ENCODE peak calls at places on chromosomes 7 and 10, in ten cellular contexts. D is heart left ventricle; T is GM23248; P is stomach; E is DND-41; G is CD8-positive, alpha-beta T cell; L is tibial artery; M is neuronal stem cell; Z is hepatocyte; A is HepG2. O is an unnamed sample. For H3K4me1, the result is how much of the 10 kb centered on the place peaks cover.

GRCh38 chr7:50304158-50304910 is at the start of gene IKZF1:
- DNase-seq in D (peak), T (peak), P (peak), E (peak), G (peak), L (peak), M (no peak), Z (peak), A (no peak), O (peak)

GRCh38 chr10:4561301-4561700 is 264.7 kb upstream of the AKR1E2 start:
- DNase-seq in D (no peak), T (no peak), P (no peak), E (no peak), G (no peak), L (no peak), M (no peak), Z (no peak), A (no peak), O (no peak)

GRCh38 chr7:127792528-127793342 is 140.7 kb downstream of the SND1 start:
- DNase-seq in D (no peak), T (peak), P (peak), E (peak), G (peak), L (no peak), M (peak), Z (peak), A (peak), O (no peak)

GRCh38 chr10:116665541-116666125 is 44.9 kb downstream of the PNLIPRP2 start:
- DNase-seq in D (no peak), T (peak), P (no peak), E (no peak), G (no peak), L (peak), M (no peak), Z (no peak), A (peak), O (no peak)

GRCh38 chr10:77712207-77712606 is 74.6 kb upstream of the KCNMA1 start:
- DNase-seq in D (no peak), T (no peak), P (no peak), E (no peak), G (no peak), L (no peak), M (no peak), Z (no peak), A (no peak), O (no peak)

GRCh38 chr10:22010973-22011408 is 7.5 kb upstream of the DNAJC1 start:
- DNase-seq in D (no peak), T (peak), P (no peak), E (no peak), G (no peak), L (no peak), M (no peak), Z (peak), A (no peak), O (peak)

GRCh38 chr7:151693140-151693539 is 173.4 kb upstream of the RHEB start:
- DNase-seq in D (no peak), T (no peak), P (no peak), E (no peak), G (no peak), L (no peak), M (no peak), Z (no peak), A (no peak), O (no peak)

GRCh38 chr7:5754981-5755599 is 26.4 kb downstream of the RNF216 start:
- DNase-seq in D (no peak), T (no peak), P (no peak), E (no peak), G (no peak), L (no peak), M (no peak), Z (no peak), A (no peak), O (no peak)

GRCh38 chr7:56099653-56100052 is 6.6 kb downstream of the CHCHD2 start:
- DNase-seq in D (no peak), T (no peak), P (no peak), E (no peak), G (no peak), L (no peak), M (no peak), Z (no peak), A (no peak), O (no peak)

GRCh38 chr7:44796034-44796503 is 412 bp upstream of the PPIA start:
- DNase-seq in D (no peak), T (peak), P (no peak), E (no peak), G (no peak), L (no peak), M (no peak), Z (no peak), A (peak), O (no peak)

GRCh38 chr10:72263613-72264241 is 10.0 kb upstream of the DDIT4 start:
- DNase-seq in D (no peak), T (no peak), P (peak), E (peak), G (no peak), L (no peak), M (no peak), Z (peak), A (peak), O (no peak)
- H3K4me1 ChIP-seq in D (under half), T (under half), P (half or more), E (half or more), G (under half), L (under half), M (under half), Z (under half), A (half or more), O (half or more)

GRCh38 chr7:101911800-101912705 is 94.6 kb downstream of the CUX1 start:
- DNase-seq in D (no peak), T (no peak), P (no peak), E (no peak), G (no peak), L (peak), M (no peak), Z (peak), A (peak), O (no peak)

GRCh38 chr7:101911011-101911799 is 93.8 kb downstream of the CUX1 start:
- DNase-seq in D (no peak), T (no peak), P (no peak), E (no peak), G (no peak), L (no peak), M (no peak), Z (peak), A (no peak), O (no peak)

GRCh38 chr7:101913247-101913721 is 95.9 kb downstream of the CUX1 start:
- DNase-seq in D (no peak), T (no peak), P (no peak), E (no peak), G (no peak), L (no peak), M (no peak), Z (no peak), A (no peak), O (no peak)

GRCh38 chr7:101913876-101914275 is 96.5 kb downstream of the CUX1 start:
- DNase-seq in D (no peak), T (no peak), P (no peak), E (no peak), G (no peak), L (no peak), M (no peak), Z (no peak), A (no peak), O (no peak)

DNA sequence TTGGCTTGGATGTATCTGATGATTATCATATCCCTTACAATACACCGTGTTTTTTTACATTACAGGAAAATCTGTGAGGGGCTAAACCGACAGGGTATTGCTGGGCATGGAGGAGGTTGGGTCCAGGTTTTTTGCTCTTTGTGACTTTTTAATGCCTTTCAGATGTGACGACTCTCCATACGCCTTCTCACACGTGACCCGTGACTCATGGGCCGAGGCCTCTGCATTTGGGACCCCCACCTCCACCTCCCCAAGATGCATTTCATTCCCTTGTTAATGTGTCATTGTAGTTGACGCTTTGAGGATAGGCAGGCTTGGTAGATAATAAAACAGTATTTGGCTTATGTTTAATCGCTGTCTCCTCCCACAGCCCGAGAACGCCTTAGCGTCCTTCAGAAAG is 95.3 kb downstream of the CUX1 start:
- DNase-seq in D (no peak), T (no peak), P (no peak), E (no peak), G (no peak), L (no peak), M (no peak), Z (peak), A (no peak), O (no peak)
- H3K4me1 ChIP-seq in D (under half), T (under half), P (under half), E (under half), G (under half), L (under half), M (under half), Z (under half), A (under half), O (under half)

DNA sequence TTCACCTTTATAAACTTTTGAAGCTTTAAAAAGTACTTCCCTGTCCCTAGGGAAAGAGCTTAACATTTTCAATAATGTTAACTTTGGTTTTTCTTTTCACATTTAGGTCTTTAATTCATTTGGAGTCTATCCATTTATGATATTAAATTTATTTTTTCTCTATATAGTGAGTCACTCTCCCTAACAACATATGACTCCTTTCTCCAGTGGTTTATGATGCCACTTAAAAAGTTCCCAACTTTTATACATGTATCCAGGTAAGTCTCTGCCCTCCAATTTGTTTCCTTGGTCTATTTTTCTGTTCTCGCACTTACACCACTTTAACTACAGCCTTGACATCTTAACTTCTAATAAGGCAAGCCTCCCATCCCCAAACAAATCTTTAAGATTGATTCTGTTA is 3.5 kb downstream of the CACUL1 start:
- DNase-seq in D (no peak), T (peak), P (no peak), E (no peak), G (no peak), L (no peak), M (no peak), Z (no peak), A (no peak), O (no peak)
- H3K4me1 ChIP-seq in D (under half), T (under half), P (under half), E (under half), G (under half), L (under half), M (under half), Z (under half), A (under half), O (under half)

GRCh38 chr7:100545636-100546128 is 6.7 kb downstream of the AGFG2 start:
- DNase-seq in D (no peak), T (peak), P (no peak), E (no peak), G (no peak), L (peak), M (no peak), Z (peak), A (peak), O (peak)

GRCh38 chr7:100546868-100547800 is 8.1 kb downstream of the AGFG2 start:
- DNase-seq in D (no peak), T (no peak), P (no peak), E (no peak), G (no peak), L (no peak), M (no peak), Z (no peak), A (no peak), O (no peak)

GRCh38 chr7:100544949-100545635 is 6.1 kb downstream of the AGFG2 start:
- DNase-seq in D (no peak), T (peak), P (peak), E (no peak), G (no peak), L (no peak), M (no peak), Z (no peak), A (peak), O (no peak)

GRCh38 chr7:100546129-100546867 is 7.3 kb downstream of the AGFG2 start:
- DNase-seq in D (no peak), T (no peak), P (peak), E (no peak), G (no peak), L (no peak), M (no peak), Z (peak), A (peak), O (no peak)

DNA sequence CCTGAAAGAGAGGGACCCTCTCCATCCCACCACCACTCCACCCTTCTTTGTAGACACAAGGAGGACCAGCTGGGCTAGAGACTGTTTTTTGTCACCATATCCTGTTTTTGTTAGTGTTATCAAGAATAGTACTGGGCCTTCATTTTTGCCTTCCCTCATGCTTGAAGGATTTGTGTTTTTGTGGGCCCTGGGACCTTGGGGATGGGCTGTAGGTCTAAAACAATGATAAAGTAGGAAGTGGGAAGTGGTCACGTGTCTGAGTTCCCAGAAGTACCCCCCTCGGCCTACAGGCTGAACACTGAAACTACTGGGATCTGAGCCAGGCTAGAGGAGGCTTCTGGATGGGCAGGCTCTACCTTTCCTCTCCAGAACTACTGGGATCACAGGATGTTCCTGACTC is 8.9 kb downstream of the AGFG2 start:
- DNase-seq in D (peak), T (no peak), P (no peak), E (no peak), G (no peak), L (no peak), M (no peak), Z (no peak), A (no peak), O (no peak)
- H3K4me1 ChIP-seq in D (under half), T (under half), P (half or more), E (under half), G (half or more), L (half or more), M (under half), Z (under half), A (half or more), O (half or more)

DNA sequence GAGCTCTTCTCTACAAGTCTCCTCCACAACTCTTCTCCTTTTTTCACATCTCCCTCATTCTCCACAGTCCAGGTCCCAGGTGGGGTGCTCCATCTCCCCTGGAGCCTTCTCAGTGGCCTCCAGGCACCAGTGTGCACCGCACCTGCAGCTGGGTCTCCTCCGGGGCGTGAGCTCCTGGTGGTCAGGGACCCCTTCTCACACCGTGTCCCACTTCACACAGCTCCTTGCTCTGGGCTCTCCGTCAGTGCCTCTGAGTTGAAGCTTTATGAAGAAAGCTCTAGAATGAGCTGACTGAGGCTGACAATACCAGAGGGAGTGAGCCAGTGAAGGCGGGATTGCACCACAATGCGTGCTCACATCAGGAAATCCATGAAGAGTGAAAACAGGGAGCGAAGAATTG is 290.2 kb downstream of the DNAJB6 start:
- DNase-seq in D (no peak), T (no peak), P (no peak), E (no peak), G (no peak), L (no peak), M (no peak), Z (no peak), A (no peak), O (no peak)
- H3K4me1 ChIP-seq in D (under half), T (under half), P (under half), E (half or more), G (half or more), L (under half), M (under half), Z (under half), A (under half), O (under half)

DNA sequence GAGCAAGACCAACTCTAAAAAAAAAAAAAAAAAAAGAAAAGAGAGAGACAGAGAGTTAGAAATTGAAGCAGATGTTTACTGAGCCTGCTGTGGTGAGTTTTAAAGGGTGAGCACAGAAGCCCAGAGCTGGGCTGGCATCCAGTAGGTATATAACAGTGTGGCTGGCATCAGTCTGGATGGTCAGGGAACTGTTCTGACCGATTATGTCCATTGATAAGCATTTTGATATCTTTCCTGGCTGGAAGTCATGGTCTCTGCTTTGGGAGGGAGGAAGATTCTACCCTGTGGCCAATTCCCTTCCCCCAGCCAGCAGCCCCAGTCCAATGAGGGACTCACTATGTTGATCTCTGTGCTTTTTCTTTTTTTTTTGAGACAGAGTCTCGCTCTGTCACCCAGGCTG is 65.2 kb upstream of the PODXL start:
- DNase-seq in D (no peak), T (no peak), P (no peak), E (no peak), G (no peak), L (no peak), M (no peak), Z (no peak), A (no peak), O (no peak)
- H3K4me1 ChIP-seq in D (half or more), T (under half), P (under half), E (under half), G (under half), L (under half), M (under half), Z (under half), A (under half), O (under half)

GRCh38 chr10:44976352-44977198 is 2.0 kb downstream of the DEPP1 start:
- DNase-seq in D (no peak), T (no peak), P (no peak), E (no peak), G (no peak), L (no peak), M (no peak), Z (no peak), A (no peak), O (no peak)
- H3K4me1 ChIP-seq in D (half or more), T (under half), P (half or more), E (under half), G (under half), L (half or more), M (under half), Z (half or more), A (half or more), O (under half)

GRCh38 chr10:60140681-60141632 is 234.6 kb upstream of the CCDC6 start:
- DNase-seq in D (no peak), T (no peak), P (no peak), E (no peak), G (no peak), L (no peak), M (peak), Z (peak), A (peak), O (no peak)
- H3K4me1 ChIP-seq in D (under half), T (under half), P (under half), E (under half), G (under half), L (under half), M (under half), Z (under half), A (under half), O (under half)

GRCh38 chr7:7651479-7651878 is 10.9 kb downstream of the UMAD1 start:
- DNase-seq in D (no peak), T (no peak), P (no peak), E (no peak), G (no peak), L (no peak), M (no peak), Z (no peak), A (no peak), O (no peak)

GRCh38 chr7:7653140-7653539 is 12.6 kb downstream of the UMAD1 start:
- DNase-seq in D (no peak), T (no peak), P (no peak), E (no peak), G (no peak), L (no peak), M (no peak), Z (no peak), A (no peak), O (no peak)

GRCh38 chr7:7654964-7655363 is 14.4 kb downstream of the UMAD1 start:
- DNase-seq in D (no peak), T (no peak), P (no peak), E (no peak), G (no peak), L (no peak), M (no peak), Z (no peak), A (no peak), O (no peak)

GRCh38 chr7:7650682-7651206 is 10.2 kb downstream of the UMAD1 start:
- DNase-seq in D (no peak), T (no peak), P (no peak), E (no peak), G (no peak), L (no peak), M (no peak), Z (no peak), A (peak), O (no peak)

DNA sequence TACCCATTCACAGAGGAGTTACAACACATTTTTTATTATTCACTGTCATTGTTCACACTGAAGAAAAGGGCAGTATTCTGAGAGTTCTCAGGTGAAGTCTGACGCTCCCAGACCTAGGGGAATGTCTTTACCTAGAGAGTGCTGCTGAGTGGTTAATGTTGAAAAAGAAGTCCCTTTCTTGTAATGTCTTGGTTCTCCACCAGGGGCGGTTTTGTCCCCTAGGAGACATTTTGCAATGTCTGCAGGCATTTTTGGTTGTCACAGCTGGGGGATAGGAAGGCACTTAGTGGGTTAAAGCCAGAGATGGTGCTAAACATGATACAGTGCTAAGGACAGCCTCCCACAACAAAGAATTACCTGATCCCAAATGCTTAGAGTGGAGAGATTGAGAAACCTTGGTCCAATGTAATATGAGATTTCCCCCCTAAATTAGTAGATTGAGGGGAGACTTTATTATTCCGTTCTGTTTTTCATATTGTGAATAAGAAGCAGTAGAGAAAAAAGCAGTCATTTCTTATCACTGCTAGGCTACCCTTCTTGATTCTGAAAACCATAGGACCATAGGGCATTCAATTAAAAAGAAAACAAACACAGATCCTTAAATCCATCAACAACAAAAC is 13.1 kb downstream of the UMAD1 start:
- DNase-seq in D (no peak), T (peak), P (no peak), E (peak), G (no peak), L (no peak), M (peak), Z (peak), A (no peak), O (no peak)
- H3K4me1 ChIP-seq in D (under half), T (under half), P (under half), E (under half), G (under half), L (under half), M (under half), Z (under half), A (half or more), O (under half)

GRCh38 chr10:35388197-35388596 is 51.9 kb downstream of the CCNY start:
- DNase-seq in D (no peak), T (no peak), P (no peak), E (no peak), G (no peak), L (no peak), M (no peak), Z (no peak), A (no peak), O (no peak)
- H3K4me1 ChIP-seq in D (half or more), T (under half), P (under half), E (under half), G (under half), L (half or more), M (under half), Z (under half), A (half or more), O (under half)